ENCODE peak calls at places on chromosomes 4 and X, in seven cellular contexts. Z is hepatocyte, B is GM23248, V is GM23338, U is OCI-LY7, R is HCT116, D is MM.1S. N is an unnamed sample.
A peak's percentile ranks its signal among the peaks of the same experiment; 100 is the strongest.

GRCh38 chr4:19776021-19776459 is 475.7 kb upstream of the SLIT2 start:
- DNase-seq in R (peak; percentile 84), B (peak; percentile 89), D (no peak), V (no peak), U (no peak), Z (peak; percentile 8), N (peak; percentile 87)

GRCh38 chr4:127685292-127685691 is 44.9 kb upstream of the SLC25A31 start:
- DNase-seq in R (peak; percentile 2), D (no peak), V (no peak), B (peak; percentile 26), U (no peak), Z (no peak), N (no peak)

GRCh38 chr4:8349664-8350225 is 80.2 kb downstream of the HTRA3 start:
- DNase-seq in R (no peak), U (no peak), D (no peak), B (no peak), Z (no peak), V (no peak), N (no peak)

GRCh38 chrX:11648705-11649519 is 16.8 kb downstream of the ARHGAP6 start:
- DNase-seq in B (peak; percentile 3), V (no peak), Z (no peak), R (no peak), D (no peak), U (no peak), N (no peak)

GRCh38 chr4:1004557-1005485 is 6.6 kb upstream of the FGFRL1 start:
- DNase-seq in Z (no peak), U (no peak), V (no peak), B (no peak), R (no peak), D (no peak), N (no peak)

GRCh38 chr4:67521506-67521905 is 23.8 kb downstream of the CENPC start:
- DNase-seq in U (no peak), D (no peak), R (no peak), Z (no peak), V (no peak), B (no peak), N (no peak)

GRCh38 chr4:2757426-2757825 is 1.3 kb upstream of the TNIP2 start:
- DNase-seq in U (no peak), B (no peak), R (no peak), V (no peak), Z (no peak), D (no peak), N (no peak)

GRCh38 chr4:138035781-138036258 is 206.3 kb downstream of the SLC7A11 start:
- DNase-seq in D (peak; percentile 86), U (peak; percentile 90), B (peak; percentile 81), Z (peak; percentile 67), R (peak; percentile 53), V (peak; percentile 84), N (peak; percentile 29)

GRCh38 chr4:42078184-42078801 is 74.2 kb downstream of the BEND4 start:
- DNase-seq in R (no peak), Z (no peak), B (no peak), U (no peak), V (no peak), D (peak; percentile 32), N (no peak)

GRCh38 chr4:157048248-157048647 is 27.7 kb upstream of the GLRB start:
- DNase-seq in R (no peak), V (no peak), U (no peak), B (peak; percentile 85), D (no peak), Z (peak; percentile 39), N (no peak)

GRCh38 chrX:22365460-22365859 is 92.7 kb downstream of the CBLL2 start:
- DNase-seq in Z (no peak), U (no peak), B (peak; percentile 85), D (no peak), R (peak; percentile 86), V (no peak), N (peak; percentile 55)

GRCh38 chrX:154779261-154779660 is 16.6 kb downstream of the DKC1 start:
- DNase-seq in V (no peak), D (no peak), Z (no peak), R (no peak), U (no peak), B (peak; percentile 85), N (no peak)

GRCh38 chr4:51842167-51842553 is 793 bp upstream of the DCUN1D4 start:
- DNase-seq in B (peak; percentile 57), V (no peak), Z (peak; percentile 34), D (no peak), R (no peak), U (no peak), N (no peak)

GRCh38 chrX:154140206-154140605 is 3.8 kb upstream of the OPN1LW start:
- DNase-seq in B (no peak), D (no peak), V (no peak), U (no peak), R (no peak), Z (no peak), N (no peak)

GRCh38 chr4:13492752-13493151 is 8.6 kb upstream of the RAB28 start:
- DNase-seq in R (no peak), B (no peak), D (no peak), V (no peak), U (no peak), Z (no peak), N (no peak)

GRCh38 chr4:22688236-22688635 is 4.5 kb upstream of the GBA3 start:
- DNase-seq in Z (no peak), R (no peak), V (no peak), B (peak; percentile 47), U (no peak), D (no peak), N (no peak)

GRCh38 chrX:68511255-68511654 is 12.4 kb downstream of the YIPF6 start:
- DNase-seq in V (peak; percentile 55), U (peak; percentile 49), Z (peak; percentile 66), D (peak; percentile 46), R (no peak), B (peak; percentile 62), N (peak; percentile 16)

GRCh38 chr4:159368320-159368719 is 265.4 kb downstream of the RAPGEF2 start:
- DNase-seq in U (no peak), V (no peak), Z (no peak), D (no peak), R (no peak), B (peak; percentile 40), N (no peak)

GRCh38 chr4:26273308-26273980 is 47.4 kb upstream of the RBPJ start:
- DNase-seq in V (peak; percentile 25), B (no peak), Z (peak; percentile 41), U (no peak), R (no peak), D (no peak), N (no peak)

GRCh38 chr4:139167774-139168444 is 9.1 kb downstream of the ELF2 start:
- DNase-seq in V (peak; percentile 70), R (peak; percentile 35), U (peak; percentile 55), Z (peak; percentile 54), B (peak; percentile 75), D (peak; percentile 37), N (peak; percentile 69)

GRCh38 chrX:31471229-31471628 is 399.4 kb upstream of the FTHL17 start:
- DNase-seq in R (no peak), U (no peak), Z (no peak), V (no peak), B (no peak), D (no peak), N (no peak)

GRCh38 chr4:21512351-21512750 is 436.2 kb downstream of the KCNIP4 start:
- DNase-seq in Z (peak; percentile 64), U (peak; percentile 16), D (peak; percentile 56), V (peak; percentile 80), R (peak; percentile 4), B (peak; percentile 72), N (no peak)

DNA sequence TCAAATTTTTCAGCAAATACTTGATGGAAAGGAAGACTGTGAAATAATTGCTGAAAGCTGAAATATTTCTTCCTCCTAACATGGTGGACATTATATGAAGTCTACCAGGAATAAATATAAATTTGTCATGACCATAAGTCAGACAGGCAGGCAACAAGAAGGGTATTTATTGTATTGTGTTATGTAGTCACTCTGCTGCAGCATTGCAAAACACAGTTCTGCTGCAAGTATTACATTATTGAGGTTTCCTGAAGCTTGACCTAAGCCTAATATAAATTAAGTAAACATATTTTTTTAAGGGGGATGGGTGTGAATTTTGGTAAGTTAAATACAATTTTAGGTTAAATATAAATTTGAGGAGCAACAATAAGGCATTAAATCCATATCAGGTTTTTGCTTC is 60.2 kb upstream of the MAOA start:
- DNase-seq in B (no peak), Z (no peak), U (no peak), D (no peak), V (no peak), R (no peak), N (no peak)
- H3K9me2 ChIP-seq in B (no peaks in the 10 kb centered on the region), Z (no peaks in the 10 kb centered on the region), U (no peaks in the 10 kb centered on the region), D (no peaks in the 10 kb centered on the region), V (no peaks in the 10 kb centered on the region), R (no peaks in the 10 kb centered on the region), N (no peaks in the 10 kb centered on the region)

GRCh38 chr4:101370663-101371210 is 23.4 kb upstream of the PPP3CA start:
- DNase-seq in D (no peak), V (peak; percentile 49), Z (no peak), U (no peak), B (no peak), R (no peak), N (no peak)

GRCh38 chr4:101367201-101367600 is 19.9 kb upstream of the PPP3CA start:
- DNase-seq in R (no peak), D (no peak), V (no peak), B (peak; percentile 86), U (no peak), Z (peak; percentile 10), N (peak; percentile 28)

DNA sequence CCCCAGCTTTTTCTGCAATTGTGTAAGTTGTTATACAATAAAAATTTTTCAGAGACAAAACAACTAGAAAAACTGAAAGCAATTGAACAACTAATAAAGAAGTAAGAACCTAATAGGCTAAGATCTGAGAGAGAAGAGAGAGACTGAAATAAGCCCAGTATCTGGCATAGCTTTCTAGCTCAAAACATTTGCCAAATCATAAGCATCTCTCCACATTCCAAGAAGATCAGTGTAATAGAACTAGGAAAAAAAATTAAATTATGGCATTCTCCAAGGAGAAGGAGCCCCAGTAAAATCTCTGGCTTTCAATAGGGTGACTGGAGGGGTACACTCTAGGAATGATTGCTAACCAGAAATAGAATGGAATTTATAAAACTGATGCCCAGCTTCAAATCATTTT is 19.0 kb upstream of the PPP3CA start:
- DNase-seq in R (no peak), B (peak; percentile 38), U (no peak), Z (no peak), D (no peak), V (no peak), N (no peak)
- H3K9me2 ChIP-seq in R (no peaks in the 10 kb centered on the region), B (no peaks in the 10 kb centered on the region), U (no peaks in the 10 kb centered on the region), Z (no peaks in the 10 kb centered on the region), D (no peaks in the 10 kb centered on the region), V (no peaks in the 10 kb centered on the region), N (no peaks in the 10 kb centered on the region)

GRCh38 chr4:98363431-98363830 is 102.2 kb downstream of the RAP1GDS1 start:
- DNase-seq in D (no peak), Z (no peak), R (no peak), B (no peak), V (no peak), U (no peak), N (no peak)
- H3K9me2 ChIP-seq in D (no peaks in the 10 kb centered on the region), Z (no peaks in the 10 kb centered on the region), R (no peaks in the 10 kb centered on the region), B (no peaks in the 10 kb centered on the region), V (no peaks in the 10 kb centered on the region), U (no peaks in the 10 kb centered on the region), N (no peaks in the 10 kb centered on the region)

GRCh38 chr4:55600640-55601039 is 8.6 kb upstream of the PDCL2 start:
- DNase-seq in D (no peak), R (no peak), Z (no peak), B (no peak), V (no peak), U (no peak), N (no peak)
- H3K9me2 ChIP-seq in D (no peaks in the 10 kb centered on the region), R (no peaks in the 10 kb centered on the region), Z (no peaks in the 10 kb centered on the region), B (no peaks in the 10 kb centered on the region), V (no peaks in the 10 kb centered on the region), U (no peaks in the 10 kb centered on the region), N (no peaks in the 10 kb centered on the region)

GRCh38 chr4:119615068-119615744 is 13.4 kb downstream of the PDE5A start:
- DNase-seq in V (no peak), Z (no peak), D (no peak), R (no peak), U (no peak), B (no peak), N (no peak)
- H3K9me2 ChIP-seq in V (no peaks in the 10 kb centered on the region), Z (no peaks in the 10 kb centered on the region), D (no peaks in the 10 kb centered on the region), R (no peaks in the 10 kb centered on the region), U (no peaks in the 10 kb centered on the region), B (no peaks in the 10 kb centered on the region), N (no peaks in the 10 kb centered on the region)